ENCODE peak calls at places on chromosomes 16 and 17, in four cellular contexts. R is prostate gland, F is breast epithelium, E is aorta. K is an unnamed sample.

GRCh38 chr17:1455291-1455747 is 713 bp downstream of the CRK start:
- DNase-seq in R (peak), E (peak), F (peak), K (no peak)

GRCh38 chr16:55434000-55434399 is 45.0 kb upstream of the MMP2 start:
- DNase-seq in F (no peak), R (no peak), E (no peak), K (no peak)

GRCh38 chr16:73793286-73793685 is 503.3 kb upstream of the PSMD7 start:
- DNase-seq in E (no peak), R (no peak), F (no peak), K (no peak)

GRCh38 chr16:54067317-54068065 is 219.1 kb downstream of the IRX3 start:
- DNase-seq in E (no peak), F (no peak), R (no peak), K (no peak)

GRCh38 chr17:37344519-37344918 is 31.3 kb upstream of the C17orf78 start:
- DNase-seq in R (no peak), E (no peak), F (no peak), K (no peak)

GRCh38 chr17:31541559-31541958 is 150.1 kb downstream of the RAB11FIP4 start:
- DNase-seq in E (no peak), R (no peak), F (no peak), K (no peak)

GRCh38 chr17:39661044-39661406 is 4.1 kb upstream of the TCAP start:
- DNase-seq in F (no peak), E (no peak), R (no peak), K (no peak)

GRCh38 chr16:26196806-26197205 is 505.0 kb downstream of the HS3ST4 start:
- DNase-seq in F (no peak), E (no peak), R (no peak), K (no peak)

GRCh38 chr16:74667215-74667765 is 613 bp upstream of the RFWD3 start:
- DNase-seq in E (peak), F (peak), R (no peak), K (no peak)

GRCh38 chr17:17793378-17794214 is 43.2 kb downstream of the SREBF1 start:
- DNase-seq in E (no peak), R (no peak), F (no peak), K (no peak)

GRCh38 chr17:60381958-60382357 is 10.0 kb downstream of the USP32 start:
- DNase-seq in E (no peak), R (no peak), F (no peak), K (no peak)

GRCh38 chr17:83202002-83203000 is 122.9 kb downstream of the METRNL start:
- DNase-seq in R (peak), E (peak), F (peak), K (no peak)

GRCh38 chr17:42180411-42180921 is 476 bp downstream of the KCNH4 start:
- DNase-seq in R (no peak), F (no peak), E (no peak), K (no peak)

GRCh38 chr16:87895641-87896141 is 26.4 kb upstream of the SLC7A5 start:
- DNase-seq in R (no peak), F (no peak), E (no peak), K (no peak)

GRCh38 chr17:58052951-58053715 is 30.1 kb upstream of the DYNLL2 start:
- DNase-seq in F (no peak), E (no peak), R (no peak), K (no peak)

GRCh38 chr16:35182043-35182677 is 1722.7 kb downstream of the TP53TG3F start:
- DNase-seq in E (no peak), F (no peak), R (no peak), K (no peak)

GRCh38 chr17:76992911-76993310 is 124.7 kb downstream of the MGAT5B start:
- DNase-seq in E (no peak), F (no peak), R (no peak), K (no peak)

GRCh38 chr16:278863-279366 is 1.5 kb upstream of the ARHGDIG start:
- DNase-seq in E (no peak), R (no peak), F (no peak), K (peak)

GRCh38 chr17:48492401-48493298 is 38.2 kb downstream of the HOXB1 start:
- DNase-seq in F (peak), R (peak), E (peak), K (no peak)

GRCh38 chr17:78872486-78872885 is 30.5 kb downstream of the CEP295NL start:
- DNase-seq in E (no peak), F (no peak), R (no peak), K (no peak)

GRCh38 chr16:89330177-89330856 is 112.8 kb downstream of the ZNF778 start:
- DNase-seq in E (peak), F (no peak), R (no peak), K (no peak)

GRCh38 chr16:50719401-50720337 is 22.2 kb upstream of the CYLD start:
- DNase-seq in E (no peak), R (peak), F (peak), K (no peak)

GRCh38 chr17:3914319-3914685 is 2.0 kb downstream of the P2RX1 start:
- DNase-seq in R (no peak), E (no peak), F (no peak), K (no peak)

GRCh38 chr17:41583137-41584127 is 3.3 kb downstream of the KRT14 start:
- DNase-seq in R (no peak), E (no peak), F (no peak), K (peak)

GRCh38 chr16:66131156-66131807 is 235.2 kb upstream of the CDH5 start:
- DNase-seq in E (no peak), R (no peak), F (no peak), K (no peak)

GRCh38 chr17:40548982-40549680 is 16.1 kb downstream of the CCR7 start:
- DNase-seq in F (peak), R (no peak), E (peak), K (no peak)

GRCh38 chr16:74991593-74992403 is 6.9 kb upstream of the WDR59 start:
- DNase-seq in E (no peak), F (no peak), R (no peak), K (no peak)

GRCh38 chr16:21997693-21998480 is 3.0 kb downstream of the PDZD9 start:
- DNase-seq in E (no peak), R (no peak), F (no peak), K (no peak)

GRCh38 chr16:68744744-68745280 is 7.7 kb downstream of the CDH1 start:
- DNase-seq in E (no peak), R (peak), F (peak), K (peak)

GRCh38 chr17:59963738-59964454 is 644 bp downstream of the RNFT1 start:
- DNase-seq in R (peak), F (peak), E (peak), K (no peak)

GRCh38 chr17:72199256-72199655 is 78.4 kb downstream of the SOX9 start:
- DNase-seq in E (no peak), R (no peak), F (no peak), K (no peak)

GRCh38 chr16:30724641-30725464 is 23.4 kb upstream of the PHKG2 start:
- DNase-seq in E (no peak), F (no peak), R (no peak), K (no peak)
- H3K27ac ChIP-seq in E (no peak), F (no peak), R (no peak), K (no peak)

GRCh38 chr17:75845058-75845711 is 981 bp upstream of the UNC13D start:
- DNase-seq in F (peak), E (peak), R (peak), K (peak)
- H3K27ac ChIP-seq in F (peak), E (peak), R (peak), K (peak)

DNA sequence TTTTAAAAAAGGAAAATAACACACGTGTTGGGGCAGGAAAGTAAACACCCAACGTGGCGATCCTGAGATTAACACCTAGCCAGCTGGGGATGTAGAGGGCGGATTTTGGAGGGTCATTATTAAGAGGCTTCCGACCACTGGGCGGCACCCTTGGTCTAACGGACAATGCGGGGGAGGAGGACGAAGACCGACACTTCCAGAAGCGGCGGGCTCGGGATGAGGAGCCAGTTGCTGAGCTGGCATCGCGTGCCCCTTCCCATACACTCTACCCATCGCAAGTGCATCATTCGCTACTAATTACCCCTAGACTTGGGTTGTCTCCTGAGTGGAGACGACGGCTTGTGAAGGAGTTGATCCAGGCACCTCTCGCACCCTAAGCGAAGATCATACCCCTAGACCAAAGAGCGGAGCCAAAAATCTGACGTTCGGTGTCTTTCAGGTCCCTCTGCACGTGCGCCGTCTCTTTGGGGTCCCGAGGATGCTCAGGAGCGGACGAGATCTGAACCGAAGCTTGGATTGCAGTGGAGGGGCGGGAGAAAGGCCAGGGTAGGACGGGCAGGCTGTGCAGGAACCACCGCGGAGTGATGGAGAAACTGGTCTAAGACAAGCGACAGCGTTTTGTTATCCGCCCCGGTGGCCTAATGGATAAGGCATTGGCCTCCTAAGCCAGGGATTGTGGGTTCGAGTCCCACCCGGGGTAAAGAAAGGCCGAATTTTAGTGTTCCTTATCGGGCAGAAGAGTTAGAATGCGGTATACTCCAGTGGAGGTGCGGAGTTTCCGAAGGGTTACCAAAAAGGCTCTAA is 17.6 kb downstream of the ZNF213 start:
- DNase-seq in F (peak), R (peak), E (peak), K (no peak)
- H3K27ac ChIP-seq in F (peak), R (peak), E (no peak), K (peak)

GRCh38 chr16:49544828-49545227 is 171.2 kb downstream of the C16orf78 start:
- DNase-seq in E (no peak), F (no peak), R (no peak), K (no peak)
- H3K27ac ChIP-seq in E (no peak), F (no peak), R (no peak), K (no peak)

GRCh38 chr17:67570797-67571196 is 146.9 kb upstream of the NOL11 start:
- DNase-seq in R (no peak), F (no peak), E (no peak), K (no peak)

GRCh38 chr17:67571478-67571877 is 146.3 kb upstream of the NOL11 start:
- DNase-seq in E (no peak), F (no peak), R (no peak), K (no peak)

GRCh38 chr17:67569873-67570272 is 147.9 kb upstream of the NOL11 start:
- DNase-seq in R (no peak), F (no peak), E (no peak), K (no peak)

GRCh38 chr17:67566656-67567055 is 151.1 kb upstream of the NOL11 start:
- DNase-seq in R (no peak), E (no peak), F (no peak), K (no peak)

GRCh38 chr17:67568961-67569360 is 148.8 kb upstream of the NOL11 start:
- DNase-seq in E (no peak), R (no peak), F (no peak), K (no peak)
- H3K27ac ChIP-seq in E (no peak), R (no peak), F (no peak), K (no peak)

GRCh38 chr16:85150331-85150940 is 38.2 kb upstream of the CIBAR2 start:
- DNase-seq in E (no peak), F (no peak), R (no peak), K (no peak)
- H3K27ac ChIP-seq in E (no peak), F (peak), R (no peak), K (no peak)

GRCh38 chr16:67164599-67165061 is at the start of gene HSF4:
- DNase-seq in R (peak), E (peak), F (no peak), K (no peak)
- H3K27ac ChIP-seq in R (peak), E (no peak), F (peak), K (no peak)

K was measured in epithelial cell of prostate.